ENCODE peak calls at places on chromosomes 13 and 19, in four cellular contexts. E, J, T and G are unnamed samples.

GRCh38 chr13:94548382-94549240 is 47.3 kb downstream of the TGDS start:
- DNase-seq in E (no peak), T (peak; percentile 71), J (no peak), G (peak; percentile 19)

GRCh38 chr19:48715681-48716171 is 3.8 kb downstream of the MAMSTR start:
- DNase-seq in T (no peak), J (no peak), E (no peak), G (no peak)

GRCh38 chr19:35292986-35293732 is 1.2 kb downstream of the MAG start:
- DNase-seq in T (no peak), E (no peak), J (no peak), G (no peak)

GRCh38 chr19:30590596-30591229 is 218.5 kb downstream of the ZNF536 start:
- DNase-seq in J (no peak), E (no peak), T (no peak), G (no peak)

GRCh38 chr13:37621811-37622361 is 23.3 kb upstream of the POSTN start:
- DNase-seq in T (no peak), J (no peak), E (no peak), G (no peak)

GRCh38 chr19:33000510-33000909 is 28.5 kb downstream of the FAAP24 start:
- DNase-seq in E (peak; percentile 5), J (no peak), T (no peak), G (no peak)

GRCh38 chr19:17780781-17781180 is 14.2 kb upstream of the B3GNT3 start:
- DNase-seq in J (no peak), T (no peak), E (no peak), G (no peak)

GRCh38 chr13:112657850-112658445 is 31.9 kb upstream of the ATP11A start:
- DNase-seq in E (no peak), J (no peak), T (peak; percentile 16), G (no peak)

GRCh38 chr13:44051405-44051804 is 171.7 kb downstream of the LACC1 start:
- DNase-seq in E (no peak), T (no peak), J (no peak), G (no peak)

GRCh38 chr13:41122838-41123237 is 9.8 kb downstream of the KBTBD6 start:
- DNase-seq in E (no peak), T (no peak), J (no peak), G (no peak)

GRCh38 chr19:35211545-35212230 is 16.9 kb downstream of the FAM187B start:
- DNase-seq in E (peak; percentile 78), J (no peak), T (peak; percentile 70), G (no peak)

GRCh38 chr13:95481051-95481775 is 71.3 kb upstream of the CLDN10 start:
- DNase-seq in J (no peak), E (no peak), T (no peak), G (no peak)

GRCh38 chr13:36456577-36456976 is 24.3 kb downstream of the CCNA1 start:
- DNase-seq in J (no peak), T (no peak), E (no peak), G (no peak)

GRCh38 chr13:36454121-36454520 is 21.8 kb downstream of the CCNA1 start:
- DNase-seq in T (no peak), J (no peak), E (no peak), G (no peak)

GRCh38 chr13:36450534-36450933 is 18.2 kb downstream of the CCNA1 start:
- DNase-seq in T (no peak), E (no peak), J (no peak), G (no peak)

GRCh38 chr13:36454962-36455361 is 22.7 kb downstream of the CCNA1 start:
- DNase-seq in J (no peak), T (no peak), E (no peak), G (no peak)

GRCh38 chr13:36453518-36453917 is 21.2 kb downstream of the CCNA1 start:
- DNase-seq in E (no peak), J (no peak), T (no peak), G (no peak)
- TF ChIP-seq CTCF in E (no peak), J (peak; percentile 50), T (peak; percentile 22), G (no peak)

GRCh38 chr19:4642625-4643024 is 3.3 kb downstream of the TNFAIP8L1 start:
- DNase-seq in T (no peak), J (no peak), E (no peak), G (no peak)
- TF ChIP-seq CTCF in T (no peak), J (no peak), E (no peak), G (no peak)

DNA sequence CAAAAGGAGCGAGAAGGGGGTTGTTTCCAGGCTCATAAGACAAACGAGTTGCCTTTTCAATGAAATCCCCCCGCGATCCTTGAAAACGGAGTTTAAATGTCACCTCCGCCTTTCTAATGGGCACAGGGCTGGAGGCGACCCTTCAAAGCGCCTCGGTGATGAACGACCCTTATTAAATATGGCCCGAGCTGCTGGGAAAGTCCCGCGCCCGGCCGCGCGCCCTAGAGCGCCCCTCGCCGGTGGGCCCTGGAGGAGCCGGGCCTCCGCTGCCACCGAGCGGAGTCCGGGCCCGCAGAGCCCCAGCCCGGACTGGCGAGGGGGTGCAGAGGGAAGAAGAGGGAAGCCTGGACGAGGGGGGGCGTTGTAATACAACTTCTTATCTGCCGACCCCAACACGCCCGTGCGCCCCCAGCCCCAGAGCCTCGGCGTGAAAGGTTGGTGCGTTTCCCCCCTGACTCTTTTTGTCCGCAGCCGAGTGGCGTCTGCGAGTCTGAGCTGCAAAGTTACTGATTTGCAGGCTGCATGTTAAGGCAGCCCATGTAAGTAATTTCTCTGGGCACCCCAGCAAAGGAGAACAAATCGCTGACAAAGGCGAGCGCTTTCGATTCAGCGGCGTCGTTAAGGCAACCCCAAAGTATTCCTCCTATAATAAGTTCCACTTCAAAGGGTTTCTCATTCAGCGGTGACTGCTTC is 11.9 kb downstream of the ZIC5 start:
- DNase-seq in J (no peak), T (no peak), E (no peak), G (peak; percentile 40)
- TF ChIP-seq CTCF in J (no peak), T (peak; percentile 6), E (no peak), G (no peak)

GRCh38 chr13:19957320-19958118 is 1.0 kb upstream of the ZMYM2 start:
- DNase-seq in J (peak; percentile 17), E (peak; percentile 68), T (peak; percentile 83), G (peak; percentile 71)
- TF ChIP-seq CTCF in J (peak; percentile 88), E (peak; percentile 78), T (peak; percentile 77), G (peak; percentile 51)

GRCh38 chr19:18984251-18984650 is 43.2 kb upstream of the HOMER3 start:
- DNase-seq in J (no peak), T (no peak), E (no peak), G (no peak)

GRCh38 chr19:18982669-18983068 is 41.7 kb upstream of the HOMER3 start:
- DNase-seq in E (no peak), J (no peak), T (no peak), G (no peak)

GRCh38 chr19:18975864-18976263 is 34.8 kb upstream of the HOMER3 start:
- DNase-seq in E (no peak), T (no peak), J (no peak), G (no peak)

GRCh38 chr19:18978616-18979015 is 37.6 kb upstream of the HOMER3 start:
- DNase-seq in J (no peak), E (no peak), T (no peak), G (no peak)

GRCh38 chr19:18980432-18981020 is 39.5 kb upstream of the HOMER3 start:
- DNase-seq in E (no peak), T (no peak), J (no peak), G (no peak)
- TF ChIP-seq CTCF in E (no peak), T (no peak), J (no peak), G (no peak)

GRCh38 chr19:16518061-16518460 is 21.9 kb downstream of the C19orf44 start:
- DNase-seq in J (no peak), E (no peak), T (no peak), G (no peak)

GRCh38 chr19:16518483-16519229 is 22.5 kb downstream of the C19orf44 start:
- DNase-seq in E (no peak), J (no peak), T (no peak), G (no peak)

GRCh38 chr19:16516381-16516780 is 20.2 kb downstream of the C19orf44 start:
- DNase-seq in E (no peak), J (no peak), T (no peak), G (no peak)

GRCh38 chr19:16516923-16517610 is 20.9 kb downstream of the C19orf44 start:
- DNase-seq in T (no peak), J (no peak), E (no peak), G (no peak)

DNA sequence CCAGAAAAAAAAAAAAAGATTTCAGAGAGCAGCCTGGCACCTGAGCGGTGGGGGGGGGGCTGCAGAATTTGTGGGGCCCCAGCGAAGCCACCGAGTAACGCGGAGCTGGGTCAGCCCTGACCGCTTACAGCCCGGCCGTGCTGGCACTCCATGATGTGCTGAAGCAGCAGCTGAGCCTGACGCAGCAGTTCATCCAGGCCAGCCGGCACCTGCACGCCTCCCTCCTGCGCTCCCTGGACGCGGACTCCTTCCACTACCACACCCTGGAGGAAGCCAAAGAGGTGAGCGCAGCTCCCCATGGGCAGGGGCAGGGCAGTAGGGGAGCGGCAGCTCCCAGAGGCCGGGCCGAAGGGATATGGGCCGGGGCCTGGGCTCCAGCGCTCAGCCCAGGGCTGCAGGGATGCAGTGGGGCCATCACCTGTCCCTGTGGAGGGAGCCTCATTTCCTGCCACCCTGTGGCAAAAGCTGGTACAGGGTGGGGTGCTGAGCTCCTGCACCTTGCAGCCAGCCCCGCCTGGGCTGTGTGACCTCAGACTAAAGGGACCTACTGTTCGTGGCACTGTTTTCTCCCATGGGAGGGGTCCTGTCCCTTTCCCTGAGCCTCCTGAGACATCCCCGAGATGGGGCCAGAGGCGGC is 18.3 kb downstream of the C19orf44 start:
- DNase-seq in E (no peak), T (no peak), J (no peak), G (no peak)
- TF ChIP-seq CTCF in E (no peak), T (no peak), J (no peak), G (no peak)